ENCODE peak calls at places on chromosomes 4 and X, in five cellular contexts. Z is fibroblast of lung, B is cardiac muscle cell, A is pancreas, U is HCT116. V is an unnamed sample.

GRCh38 chr4:2441393-2442174 is 22.8 kb downstream of the CFAP99 start:
- DNase-seq in Z (peak), B (peak), A (peak), U (peak), V (peak)

GRCh38 chrX:128754130-128754529 is 701.9 kb upstream of the ACTRT1 start:
- DNase-seq in Z (no peak), B (no peak), A (no peak), U (no peak), V (no peak)

GRCh38 chr4:140083320-140083719 is 70.7 kb downstream of the MAML3 start:
- DNase-seq in Z (no peak), B (no peak), A (no peak), U (no peak), V (no peak)

GRCh38 chr4:151955721-151956340 is 195.0 kb upstream of the GATB start:
- DNase-seq in Z (peak), B (no peak), A (no peak), U (no peak), V (no peak)

GRCh38 chrX:72001906-72002305 is 91.3 kb downstream of the NHSL2 start:
- DNase-seq in Z (no peak), B (no peak), A (no peak), U (no peak), V (no peak)

GRCh38 chrX:50471390-50471789 is 765 bp upstream of the DGKK start:
- DNase-seq in Z (no peak), B (peak), A (peak), U (no peak), V (no peak)

GRCh38 chr4:73593631-73594241 is 26.5 kb downstream of the RASSF6 start:
- DNase-seq in Z (no peak), B (peak), A (no peak), U (peak), V (no peak)

GRCh38 chrX:77937291-77937690 is 26.8 kb downstream of the ATP7A start:
- DNase-seq in Z (peak), B (no peak), A (no peak), U (no peak), V (no peak)

GRCh38 chrX:134718329-134719317 is 60.4 kb upstream of the PLAC1 start:
- DNase-seq in Z (peak), B (no peak), A (no peak), U (peak), V (peak)

GRCh38 chr4:130210871-130211270 is 1114.9 kb downstream of the C4orf33 start:
- DNase-seq in Z (peak), B (no peak), A (no peak), U (peak), V (peak)

GRCh38 chrX:68721991-68722860 is 74.8 kb downstream of the STARD8 start:
- DNase-seq in Z (no peak), B (no peak), A (no peak), U (no peak), V (peak)

GRCh38 chr4:65669008-65669971 is 999 bp downstream of the EPHA5 start:
- DNase-seq in Z (peak), B (peak), A (peak), U (no peak), V (peak)

GRCh38 chr4:6293661-6294060 is 24.0 kb downstream of the WFS1 start:
- DNase-seq in Z (no peak), B (no peak), A (no peak), U (no peak), V (no peak)

DNA sequence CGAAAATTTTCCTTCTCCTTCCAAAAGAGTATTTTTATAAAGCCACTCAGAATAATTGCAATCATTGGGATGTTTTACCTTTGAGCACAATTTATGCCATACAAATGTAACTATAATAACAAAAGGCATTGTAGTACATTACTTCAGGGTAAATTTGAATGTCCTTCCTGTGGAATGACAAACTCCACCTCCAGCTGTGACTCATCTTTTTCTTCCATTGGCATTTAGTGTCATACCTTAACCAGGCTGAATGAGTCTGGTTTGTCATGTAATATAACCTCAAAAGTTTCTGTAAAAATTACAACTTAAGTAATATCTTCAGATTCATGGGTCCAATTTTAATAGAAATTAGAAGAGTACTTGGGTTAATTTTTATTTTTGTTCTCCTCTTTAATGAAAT is 93.3 kb downstream of the TMEM47 start:
- DNase-seq in Z (peak), B (no peak), A (no peak), U (no peak), V (no peak)
- H3K27ac ChIP-seq in Z (no peak), B (no peak), A (no peak), U (no peak), V (no peak)

GRCh38 chr4:141580523-141580922 is 55.9 kb upstream of the IL15 start:
- DNase-seq in Z (no peak), B (no peak), A (no peak), U (no peak), V (no peak)
- H3K27ac ChIP-seq in Z (no peak), B (no peak), A (no peak), U (no peak), V (no peak)

GRCh38 chr4:185933078-185933581 is 121.1 kb upstream of the SORBS2 start:
- DNase-seq in Z (peak), B (no peak), A (no peak), U (no peak), V (peak)
- H3K27ac ChIP-seq in Z (no peak), B (no peak), A (no peak), U (no peak), V (peak)

GRCh38 chr4:153973942-153974341 is 185.1 kb upstream of the SFRP2 start:
- DNase-seq in Z (no peak), B (no peak), A (no peak), U (no peak), V (no peak)

GRCh38 chr4:153976954-153977353 is 188.1 kb upstream of the SFRP2 start:
- DNase-seq in Z (peak), B (no peak), A (no peak), U (no peak), V (no peak)

GRCh38 chr4:153970169-153970568 is 181.3 kb upstream of the SFRP2 start:
- DNase-seq in Z (no peak), B (no peak), A (no peak), U (no peak), V (no peak)

GRCh38 chr4:153971878-153972277 is 183.0 kb upstream of the SFRP2 start:
- DNase-seq in Z (no peak), B (no peak), A (no peak), U (no peak), V (peak)

DNA sequence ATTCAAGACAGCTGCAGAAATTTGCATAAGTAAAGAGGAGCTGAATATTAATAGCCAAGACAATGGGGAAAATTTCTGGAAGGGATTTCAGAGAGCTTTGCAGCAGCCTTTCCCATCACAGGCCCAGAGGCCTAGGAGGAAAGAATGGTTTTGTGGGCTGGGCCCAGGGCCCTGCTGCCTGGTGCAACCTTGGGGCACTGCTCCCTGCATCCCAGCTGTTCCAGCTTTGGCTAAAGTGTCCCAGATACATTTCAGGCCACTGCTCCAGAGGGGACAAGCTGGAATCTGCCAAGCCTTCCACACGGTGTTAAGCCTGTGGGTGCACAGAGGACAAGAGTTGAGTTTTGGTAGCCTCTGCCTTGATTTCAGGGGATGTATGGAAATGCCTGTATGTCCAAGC is 185.6 kb upstream of the SFRP2 start:
- DNase-seq in Z (no peak), B (no peak), A (no peak), U (no peak), V (no peak)
- H3K27ac ChIP-seq in Z (no peak), B (no peak), A (no peak), U (no peak), V (no peak)

DNA sequence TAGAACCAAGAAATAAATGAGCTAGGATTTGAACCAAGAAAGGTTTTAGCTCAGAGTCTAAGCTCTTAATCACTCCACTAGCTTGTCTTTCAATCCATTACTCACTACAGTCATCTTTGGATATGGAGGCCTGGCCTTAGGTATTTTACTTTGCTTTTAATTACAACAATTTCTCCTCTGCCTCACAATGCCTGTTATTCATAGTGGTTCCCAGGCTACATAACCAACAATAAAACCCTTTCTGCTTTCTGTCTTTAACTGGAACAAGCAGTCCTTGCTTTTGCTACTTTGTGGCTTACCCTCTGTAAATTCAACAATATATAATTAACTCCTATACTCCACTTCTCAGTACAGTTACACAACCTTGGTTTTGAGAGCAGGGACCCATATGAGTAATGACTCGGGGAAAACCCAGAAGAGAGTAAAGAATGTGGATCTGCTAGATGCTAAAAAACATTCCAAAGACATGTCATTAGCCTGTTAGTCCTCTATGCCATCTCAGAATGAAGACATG is 94.7 kb upstream of the NAP1L5 start:
- DNase-seq in Z (peak), B (no peak), A (no peak), U (no peak), V (peak)
- H3K27ac ChIP-seq in Z (no peak), B (no peak), A (no peak), U (no peak), V (peak)

GRCh38 chr4:123893746-123894095 is 497.1 kb downstream of the SPRY1 start:
- DNase-seq in Z (peak), B (no peak), A (no peak), U (no peak), V (no peak)

GRCh38 chr4:123892368-123892961 is 495.9 kb downstream of the SPRY1 start:
- DNase-seq in Z (no peak), B (no peak), A (no peak), U (no peak), V (no peak)

GRCh38 chr4:123891901-123892300 is 495.3 kb downstream of the SPRY1 start:
- DNase-seq in Z (no peak), B (no peak), A (no peak), U (no peak), V (no peak)

GRCh38 chr4:123890889-123891288 is 494.3 kb downstream of the SPRY1 start:
- DNase-seq in Z (no peak), B (no peak), A (no peak), U (no peak), V (no peak)

DNA sequence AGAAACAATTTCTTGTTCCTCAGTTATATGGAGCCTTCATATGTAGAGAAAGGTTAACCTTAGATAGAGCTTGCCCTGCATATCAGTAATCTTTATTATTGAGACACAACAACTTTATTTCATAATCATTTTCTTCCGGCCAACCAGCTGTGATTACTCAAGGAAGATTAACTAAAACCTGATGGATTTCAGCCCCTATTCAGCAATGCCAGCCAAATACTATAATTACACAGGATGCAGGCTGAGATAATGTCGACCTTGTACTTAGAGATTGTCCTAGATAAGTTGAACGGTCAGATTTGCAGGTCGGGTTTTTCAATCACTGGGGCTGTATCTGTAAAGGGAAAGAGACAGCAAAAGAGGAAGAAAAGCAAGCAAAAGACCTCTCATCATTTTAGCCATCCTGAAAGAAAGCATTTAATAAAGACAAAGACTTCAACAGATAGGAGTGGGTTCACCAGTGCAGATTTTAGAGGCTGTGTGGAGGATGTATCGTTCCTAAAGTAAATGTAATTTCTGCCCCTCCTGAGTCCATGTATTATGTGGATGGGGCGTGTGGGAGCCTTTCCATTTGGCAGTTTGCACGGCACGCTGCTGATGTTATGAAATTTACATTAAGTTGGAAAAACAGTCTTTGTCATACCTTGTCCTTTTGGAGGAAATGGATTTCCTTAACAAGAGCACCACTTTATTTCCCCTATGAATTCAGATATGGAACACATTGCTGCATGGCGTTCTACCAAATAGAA is 496.6 kb downstream of the SPRY1 start:
- DNase-seq in Z (peak), B (no peak), A (no peak), U (no peak), V (no peak)
- H3K27ac ChIP-seq in Z (no peak), B (no peak), A (no peak), U (no peak), V (no peak)

DNA sequence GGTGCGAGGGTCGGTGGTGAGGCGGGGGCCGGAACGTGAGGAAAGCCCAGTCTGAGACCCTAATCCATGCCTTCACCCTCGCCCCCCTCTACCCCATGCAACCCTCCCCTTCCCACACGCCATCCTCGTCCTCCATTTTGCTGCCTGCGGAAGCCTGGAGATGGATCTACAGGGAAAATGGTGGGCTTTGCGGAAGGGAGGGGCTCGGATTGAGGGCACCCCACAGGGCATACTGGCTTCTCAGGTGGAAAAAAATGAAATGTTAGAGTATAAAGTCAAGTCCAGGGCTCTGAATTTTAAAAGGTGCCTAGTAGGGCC is 819 bp downstream of the BEX4 start:
- DNase-seq in Z (no peak), B (no peak), A (no peak), U (no peak), V (no peak)
- H3K27ac ChIP-seq in Z (no peak), B (peak), A (no peak), U (no peak), V (no peak)

GRCh38 chr4:113641025-113641431 is 120.5 kb downstream of the CAMK2D start:
- DNase-seq in Z (no peak), B (no peak), A (no peak), U (no peak), V (no peak)

GRCh38 chr4:113645771-113646455 is 115.6 kb downstream of the CAMK2D start:
- DNase-seq in Z (peak), B (no peak), A (no peak), U (peak), V (no peak)

GRCh38 chr4:113645288-113645687 is 116.2 kb downstream of the CAMK2D start:
- DNase-seq in Z (no peak), B (no peak), A (no peak), U (no peak), V (no peak)

GRCh38 chr4:113644398-113644797 is 117.1 kb downstream of the CAMK2D start:
- DNase-seq in Z (no peak), B (no peak), A (no peak), U (no peak), V (no peak)

GRCh38 chr4:113643505-113643904 is 118.0 kb downstream of the CAMK2D start:
- DNase-seq in Z (no peak), B (no peak), A (no peak), U (no peak), V (no peak)
- H3K27ac ChIP-seq in Z (no peak), B (no peak), A (no peak), U (no peak), V (no peak)

GRCh38 chrX:136159615-136160025 is 12.3 kb downstream of the FHL1 start:
- DNase-seq in Z (no peak), B (no peak), A (no peak), U (no peak), V (no peak)

GRCh38 chrX:136162827-136163427 is 15.6 kb downstream of the FHL1 start:
- DNase-seq in Z (peak), B (peak), A (peak), U (peak), V (no peak)

GRCh38 chrX:136166221-136166855 is 19.0 kb downstream of the FHL1 start:
- DNase-seq in Z (peak), B (peak), A (no peak), U (no peak), V (no peak)

GRCh38 chrX:136158685-136159084 is 11.4 kb downstream of the FHL1 start:
- DNase-seq in Z (no peak), B (no peak), A (no peak), U (no peak), V (no peak)

GRCh38 chrX:136163694-136164093 is 16.4 kb downstream of the FHL1 start:
- DNase-seq in Z (peak), B (no peak), A (no peak), U (no peak), V (no peak)
- H3K27ac ChIP-seq in Z (no peak), B (no peak), A (no peak), U (no peak), V (peak)

GRCh38 chrX:115345654-115346014 is 56.1 kb downstream of the LUZP4 start:
- DNase-seq in Z (peak), B (peak), A (no peak), U (no peak), V (no peak)

GRCh38 chrX:115348440-115349225 is 59.1 kb downstream of the LUZP4 start:
- DNase-seq in Z (no peak), B (no peak), A (no peak), U (no peak), V (no peak)

GRCh38 chrX:115356369-115356768 is 66.9 kb downstream of the LUZP4 start:
- DNase-seq in Z (no peak), B (no peak), A (no peak), U (no peak), V (peak)

GRCh38 chrX:115344885-115345653 is 55.6 kb downstream of the LUZP4 start:
- DNase-seq in Z (peak), B (peak), A (peak), U (peak), V (peak)

DNA sequence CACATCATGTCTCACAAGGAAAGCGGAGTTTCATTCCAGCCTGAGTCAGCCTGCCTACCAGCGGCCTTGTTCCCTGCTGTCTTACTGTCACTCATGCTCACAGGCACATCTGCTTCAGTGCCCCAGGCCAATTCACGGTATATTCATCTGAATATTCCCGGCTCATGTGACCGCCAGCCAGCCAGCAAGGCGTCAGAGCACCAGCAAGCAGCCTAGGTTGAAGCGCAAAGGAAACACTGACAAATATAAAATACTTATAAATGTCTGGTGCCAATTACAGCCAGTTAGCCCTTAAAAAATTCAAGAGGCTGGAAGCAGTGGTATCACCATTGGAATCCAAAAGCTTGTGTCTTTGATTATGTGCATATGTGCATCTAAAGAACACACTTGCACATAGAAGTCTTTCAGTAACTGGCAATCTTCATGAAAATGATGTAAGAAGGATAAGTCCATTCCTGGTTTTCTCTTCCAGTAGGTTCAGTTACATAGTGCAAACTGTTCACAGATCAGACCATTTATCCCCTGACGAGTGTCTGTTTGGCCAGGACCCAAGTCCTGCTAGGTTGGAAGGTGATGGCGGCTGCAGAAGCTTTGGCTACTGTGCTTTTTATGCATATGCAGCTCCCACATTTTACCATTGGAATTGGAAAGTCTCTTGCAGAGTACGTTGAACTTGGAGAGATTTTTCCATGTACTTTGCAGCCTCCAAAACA is 61.3 kb downstream of the LUZP4 start:
- DNase-seq in Z (no peak), B (peak), A (no peak), U (no peak), V (no peak)
- H3K27ac ChIP-seq in Z (no peak), B (no peak), A (no peak), U (no peak), V (no peak)

V was measured in osteoblast.